ENCODE peak calls at places on chromosomes 4 and X, in five cellular contexts. V is right lobe of liver, I is GM10248, G is cardiac muscle cell, X is left ventricle myocardium inferior. M is an unnamed sample.
A peak's percentile ranks its signal among the peaks of the same experiment; 100 is the strongest.

GRCh38 chrX:31670245-31670644 is 598.4 kb upstream of the FTHL17 start:
- DNase-seq in V (no peak), G (no peak), I (no peak), X (no peak), M (no peak)

GRCh38 chr4:151675366-151676060 is 85.3 kb downstream of the GATB start:
- DNase-seq in I (no peak), X (no peak), G (peak; percentile 39), V (no peak), M (no peak)

GRCh38 chr4:38387348-38387747 is 276.7 kb upstream of the KLF3 start:
- DNase-seq in I (no peak), X (peak; percentile 47), G (peak; percentile 29), V (peak; percentile 67), M (no peak)

GRCh38 chrX:153434801-153435200 is 11.1 kb downstream of the TREX2 start:
- DNase-seq in I (no peak), V (no peak), X (no peak), G (no peak), M (no peak)

GRCh38 chr4:19187104-19187503 is 1064.6 kb upstream of the SLIT2 start:
- DNase-seq in G (no peak), V (no peak), I (no peak), X (no peak), M (no peak)

GRCh38 chrX:149848855-149849254 is 32.1 kb upstream of the MAGEA8 start:
- DNase-seq in G (no peak), X (no peak), V (no peak), I (no peak), M (no peak)

GRCh38 chr4:56215901-56216300 is 171.4 kb downstream of the AASDH start:
- DNase-seq in I (no peak), G (no peak), X (no peak), V (no peak), M (no peak)

GRCh38 chrX:3651272-3651671 is 62.2 kb downstream of the PRKX start:
- DNase-seq in V (no peak), I (peak; percentile 17), X (no peak), G (peak; percentile 11), M (peak; percentile 14)

GRCh38 chrX:128106630-128107029 is 54.4 kb upstream of the ACTRT1 start:
- DNase-seq in I (no peak), G (peak; percentile 41), X (no peak), V (no peak), M (no peak)

DNA sequence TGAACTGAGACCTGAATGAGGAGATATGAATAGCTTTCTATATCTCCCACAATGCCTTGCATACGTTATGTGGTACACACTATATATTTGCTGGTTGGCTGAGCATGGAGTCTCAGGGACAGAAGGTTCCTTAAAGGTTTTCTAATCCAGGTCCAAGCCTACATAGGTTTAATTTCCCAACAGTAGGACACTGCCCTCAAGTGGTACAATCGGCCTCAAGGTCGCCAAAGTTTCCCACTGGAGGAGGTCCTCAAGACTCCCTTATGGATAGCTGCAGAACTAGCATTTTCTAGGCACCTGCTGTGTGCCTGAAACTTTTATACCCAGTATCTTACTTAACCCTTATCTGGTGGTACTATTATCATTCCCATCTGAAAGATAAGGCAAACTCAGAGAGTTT is 21.0 kb upstream of the EFNB1 start:
- DNase-seq in V (no peak), G (peak; percentile 38), I (no peak), X (no peak), M (no peak)
- TF ChIP-seq CTCF in V (peak; percentile 48), G (peak; percentile 25), I (no peak), X (peak; percentile 63), M (peak; percentile 30)

GRCh38 chr4:140308366-140309123 is 64.9 kb upstream of the SCOC start:
- DNase-seq in G (peak; percentile 24), I (no peak), V (no peak), X (peak; percentile 66), M (no peak)

GRCh38 chr4:140305053-140305452 is 68.4 kb upstream of the SCOC start:
- DNase-seq in I (no peak), G (no peak), X (no peak), V (no peak), M (no peak)

GRCh38 chr4:140315032-140315826 is 58.2 kb upstream of the SCOC start:
- DNase-seq in X (no peak), I (no peak), V (no peak), G (no peak), M (no peak)

GRCh38 chr4:140312101-140312500 is 61.3 kb upstream of the SCOC start:
- DNase-seq in I (no peak), V (no peak), X (no peak), G (no peak), M (no peak)

GRCh38 chr4:140309124-140309870 is 64.1 kb upstream of the SCOC start:
- DNase-seq in G (no peak), V (no peak), X (peak; percentile 21), I (no peak), M (no peak)
- TF ChIP-seq CTCF in G (no peak), V (no peak), X (peak; percentile 13), I (peak; percentile 2), M (no peak)

GRCh38 chr4:124710911-124711310 is 1.6 kb downstream of the ANKRD50 start:
- DNase-seq in X (no peak), G (no peak), I (no peak), V (no peak), M (no peak)

GRCh38 chr4:124711469-124712416 is 789 bp downstream of the ANKRD50 start:
- DNase-seq in I (peak; percentile 18), X (no peak), G (peak; percentile 84), V (peak; percentile 75), M (peak; percentile 44)

GRCh38 chr4:124710253-124710849 is 2.2 kb downstream of the ANKRD50 start:
- DNase-seq in I (no peak), G (peak; percentile 2), V (no peak), X (no peak), M (no peak)

GRCh38 chr4:124713213-124713592 is 671 bp upstream of the ANKRD50 start:
- DNase-seq in X (peak; percentile 70), G (peak; percentile 72), V (peak; percentile 68), I (peak; percentile 30), M (peak; percentile 61)

DNA sequence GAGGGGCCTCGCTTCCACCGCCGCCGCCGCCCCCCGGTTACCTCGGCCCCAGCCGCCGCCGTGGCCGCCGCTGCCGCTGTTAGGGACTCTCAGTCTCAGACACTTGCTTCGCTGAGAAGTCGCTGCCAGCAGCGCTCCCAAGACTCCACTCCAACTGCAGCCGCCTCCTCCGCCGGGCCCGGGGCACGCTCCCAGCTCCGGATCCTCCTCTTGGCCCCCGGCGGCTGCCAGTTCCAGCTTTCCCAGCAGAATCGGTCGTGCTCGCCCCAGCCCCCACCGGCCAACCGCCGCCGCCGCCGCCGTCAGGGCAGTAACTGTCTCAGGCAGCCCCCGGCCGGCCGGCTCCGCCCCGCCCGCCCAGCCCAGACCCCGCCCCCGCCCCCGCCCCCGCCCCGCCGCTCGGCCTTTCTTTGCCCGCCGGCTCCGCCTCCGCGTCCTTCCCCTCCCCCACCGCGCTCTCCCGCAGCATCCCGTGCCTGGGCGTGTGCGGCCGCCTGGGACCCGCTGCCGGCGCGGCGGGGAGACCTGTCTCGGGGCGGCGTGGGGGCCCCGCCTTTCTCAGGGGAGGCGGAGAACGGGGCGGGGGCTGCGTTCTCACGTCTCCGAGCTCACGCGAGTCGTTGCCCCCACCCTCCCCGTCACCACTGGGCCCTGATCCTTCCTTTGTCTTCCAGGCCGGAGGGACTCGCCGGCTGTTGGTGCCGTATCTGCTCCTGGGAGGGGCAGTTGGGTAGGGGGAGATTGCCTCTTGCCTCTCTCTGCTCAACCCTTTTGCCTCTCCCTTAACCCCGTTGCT is at the start of gene ANKRD50:
- DNase-seq in X (peak; percentile 91), I (peak; percentile 83), V (peak; percentile 93), G (peak; percentile 95), M (peak; percentile 96)
- TF ChIP-seq CTCF in X (no peak), I (no peak), V (no peak), G (no peak), M (no peak)

GRCh38 chrX:137896123-137896522 is 330.2 kb downstream of the ZIC3 start:
- DNase-seq in X (no peak), V (no peak), I (no peak), G (no peak), M (no peak)
- TF ChIP-seq CTCF in X (no peak), V (no peak), I (no peak), G (no peak), M (no peak)

DNA sequence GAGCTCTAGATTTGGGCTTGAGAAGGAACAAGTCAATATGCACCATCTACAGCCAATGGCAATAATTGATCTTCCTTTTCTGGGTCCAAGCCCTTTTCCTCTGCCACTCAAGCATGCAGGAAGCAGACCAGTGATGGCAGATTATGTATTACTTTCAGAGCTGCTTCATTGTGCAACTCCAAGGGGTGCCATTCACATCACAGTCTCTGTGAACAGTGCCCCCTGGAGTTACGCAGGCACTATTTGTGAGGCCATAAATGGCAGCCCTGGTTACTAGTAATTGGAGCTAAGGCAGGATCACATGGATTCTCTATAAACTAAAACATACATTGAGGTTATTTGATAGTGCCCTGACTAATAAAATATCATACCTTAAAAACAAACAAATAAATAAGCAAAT is 313.4 kb upstream of the SLC7A11 start:
- DNase-seq in X (no peak), G (peak; percentile 22), V (no peak), I (no peak), M (no peak)
- TF ChIP-seq CTCF in X (no peak), G (peak; percentile 30), V (no peak), I (peak; percentile 13), M (peak; percentile 7)

DNA sequence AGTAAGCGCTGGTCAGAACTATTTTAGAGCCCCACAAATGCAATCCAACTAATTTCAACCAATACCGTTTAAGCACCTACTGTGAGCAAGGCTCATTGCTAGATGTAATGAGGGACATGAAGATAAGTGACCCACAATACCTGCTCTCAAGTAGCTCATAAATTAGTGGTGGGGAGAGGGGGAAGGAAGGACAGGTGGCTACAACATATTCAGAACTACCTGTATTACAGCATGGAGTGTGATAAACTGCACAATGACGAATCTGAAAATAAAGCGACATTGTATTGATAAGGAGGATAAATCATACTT is 311.6 kb upstream of the DIAPH2 start:
- DNase-seq in V (no peak), X (no peak), I (no peak), G (no peak), M (no peak)
- TF ChIP-seq CTCF in V (no peak), X (no peak), I (no peak), G (no peak), M (no peak)